ENCODE peak calls at places on chromosomes 13 and 19, in eight cellular contexts. One of them, this sample, is unnamed.

GRCh38 chr19:33482486-33482885 is 39.1 kb downstream of the PEPD start:
- DNase-seq in fibroblast of lung: no peak
- DNase-seq in cardiac fibroblast: no peak
- DNase-seq in AG04450: no peak
- DNase-seq in NCI-H2081: no peak
- DNase-seq in stimulated activated CD4-positive, alpha-beta T cell treated with anti-CD3 and anti-CD28 coated beads, Interleukin-4, amount 100 ng/mL, for 48 hours: no peak
- DNase-seq in HEK293T: no peak
- DNase-seq in EL: no peak
- DNase-seq in this sample: no peak

GRCh38 chr13:26965976-26966375 is 205.4 kb upstream of the GPR12 start:
- DNase-seq in fibroblast of lung: peak
- DNase-seq in cardiac fibroblast: peak
- DNase-seq in AG04450: peak
- DNase-seq in NCI-H2081: peak
- DNase-seq in stimulated activated CD4-positive, alpha-beta T cell treated with anti-CD3 and anti-CD28 coated beads, Interleukin-4, amount 100 ng/mL, for 48 hours: no peak
- DNase-seq in HEK293T: no peak
- DNase-seq in EL: no peak
- DNase-seq in this sample: peak

GRCh38 chr19:4225902-4226301 is 3.4 kb upstream of the EBI3 start:
- DNase-seq in fibroblast of lung: no peak
- DNase-seq in cardiac fibroblast: no peak
- DNase-seq in AG04450: no peak
- DNase-seq in NCI-H2081: no peak
- DNase-seq in stimulated activated CD4-positive, alpha-beta T cell treated with anti-CD3 and anti-CD28 coated beads, Interleukin-4, amount 100 ng/mL, for 48 hours: no peak
- DNase-seq in HEK293T: peak
- DNase-seq in EL: no peak
- DNase-seq in this sample: no peak

GRCh38 chr19:52007436-52007804 is 591 bp downstream of the ZNF615 start:
- DNase-seq in fibroblast of lung: no peak
- DNase-seq in cardiac fibroblast: peak
- DNase-seq in AG04450: no peak
- DNase-seq in NCI-H2081: no peak
- DNase-seq in stimulated activated CD4-positive, alpha-beta T cell treated with anti-CD3 and anti-CD28 coated beads, Interleukin-4, amount 100 ng/mL, for 48 hours: no peak
- DNase-seq in HEK293T: peak
- DNase-seq in EL: no peak
- DNase-seq in this sample: no peak

GRCh38 chr13:91368676-91369425 is 21.4 kb downstream of the MIR17HG start:
- DNase-seq in fibroblast of lung: no peak
- DNase-seq in cardiac fibroblast: peak
- DNase-seq in AG04450: no peak
- DNase-seq in NCI-H2081: no peak
- DNase-seq in stimulated activated CD4-positive, alpha-beta T cell treated with anti-CD3 and anti-CD28 coated beads, Interleukin-4, amount 100 ng/mL, for 48 hours: no peak
- DNase-seq in HEK293T: no peak
- DNase-seq in EL: no peak
- DNase-seq in this sample: no peak

GRCh38 chr13:40665754-40666057 is 735 bp downstream of the FOXO1 start:
- DNase-seq in fibroblast of lung: peak
- DNase-seq in cardiac fibroblast: no peak
- DNase-seq in AG04450: no peak
- DNase-seq in NCI-H2081: peak
- DNase-seq in stimulated activated CD4-positive, alpha-beta T cell treated with anti-CD3 and anti-CD28 coated beads, Interleukin-4, amount 100 ng/mL, for 48 hours: no peak
- DNase-seq in HEK293T: peak
- DNase-seq in EL: no peak
- DNase-seq in this sample: no peak

GRCh38 chr13:41960195-41960699 is 662 bp downstream of the VWA8 start:
- DNase-seq in fibroblast of lung: peak
- DNase-seq in cardiac fibroblast: peak
- DNase-seq in AG04450: no peak
- DNase-seq in NCI-H2081: no peak
- DNase-seq in stimulated activated CD4-positive, alpha-beta T cell treated with anti-CD3 and anti-CD28 coated beads, Interleukin-4, amount 100 ng/mL, for 48 hours: no peak
- DNase-seq in HEK293T: peak
- DNase-seq in EL: peak
- DNase-seq in this sample: no peak

GRCh38 chr13:48624858-48625257 is 28.9 kb upstream of the CYSLTR2 start:
- DNase-seq in fibroblast of lung: peak
- DNase-seq in cardiac fibroblast: peak
- DNase-seq in AG04450: no peak
- DNase-seq in NCI-H2081: no peak
- DNase-seq in stimulated activated CD4-positive, alpha-beta T cell treated with anti-CD3 and anti-CD28 coated beads, Interleukin-4, amount 100 ng/mL, for 48 hours: no peak
- DNase-seq in HEK293T: no peak
- DNase-seq in EL: no peak
- DNase-seq in this sample: no peak

GRCh38 chr19:34365463-34366401 is 736 bp downstream of the GPI start:
- DNase-seq in fibroblast of lung: peak
- DNase-seq in cardiac fibroblast: peak
- DNase-seq in AG04450: no peak
- DNase-seq in NCI-H2081: peak
- DNase-seq in stimulated activated CD4-positive, alpha-beta T cell treated with anti-CD3 and anti-CD28 coated beads, Interleukin-4, amount 100 ng/mL, for 48 hours: no peak
- DNase-seq in HEK293T: peak
- DNase-seq in EL: peak
- DNase-seq in this sample: peak

GRCh38 chr19:7795555-7796161 is 32.6 kb downstream of the CLEC4M start:
- DNase-seq in fibroblast of lung: no peak
- DNase-seq in cardiac fibroblast: no peak
- DNase-seq in AG04450: peak
- DNase-seq in NCI-H2081: peak
- DNase-seq in stimulated activated CD4-positive, alpha-beta T cell treated with anti-CD3 and anti-CD28 coated beads, Interleukin-4, amount 100 ng/mL, for 48 hours: no peak
- DNase-seq in HEK293T: no peak
- DNase-seq in EL: no peak
- DNase-seq in this sample: no peak

GRCh38 chr13:112702341-112702982 is 12.6 kb downstream of the ATP11A start:
- DNase-seq in fibroblast of lung: no peak
- DNase-seq in cardiac fibroblast: no peak
- DNase-seq in AG04450: no peak
- DNase-seq in NCI-H2081: no peak
- DNase-seq in stimulated activated CD4-positive, alpha-beta T cell treated with anti-CD3 and anti-CD28 coated beads, Interleukin-4, amount 100 ng/mL, for 48 hours: no peak
- DNase-seq in HEK293T: no peak
- DNase-seq in EL: no peak
- DNase-seq in this sample: no peak

GRCh38 chr19:56084835-56085536 is 36.1 kb downstream of the ZNF787 start:
- DNase-seq in fibroblast of lung: no peak
- DNase-seq in cardiac fibroblast: no peak
- DNase-seq in AG04450: no peak
- DNase-seq in NCI-H2081: no peak
- DNase-seq in stimulated activated CD4-positive, alpha-beta T cell treated with anti-CD3 and anti-CD28 coated beads, Interleukin-4, amount 100 ng/mL, for 48 hours: no peak
- DNase-seq in HEK293T: no peak
- DNase-seq in EL: no peak
- DNase-seq in this sample: no peak